ENCODE peak calls at places on chromosomes 2 and 18, in ten cellular contexts. W, U, P, Q, I, Y, E, F, G and B are unnamed samples.

GRCh38 chr2:99066075-99066557 is 75.4 kb upstream of the C2orf15 start:
- DNase-seq in F (peak; percentile 73), Y (no peak), P (no peak), U (no peak), W (no peak), E (no peak), Q (peak; percentile 26), G (no peak), I (peak; percentile 60), B (peak; percentile 40)

GRCh38 chr2:229780856-229781773 is 66.8 kb upstream of the DNER start:
- DNase-seq in P (no peak), Y (no peak), W (no peak), E (no peak), U (no peak), F (peak; percentile 65), I (peak; percentile 45), G (no peak), Q (peak; percentile 49), B (peak; percentile 56)

GRCh38 chr2:210003394-210003793 is 956 bp downstream of the RPE start:
- DNase-seq in I (no peak), Q (no peak), U (no peak), F (no peak), E (no peak), G (no peak), Y (no peak), W (no peak), P (no peak), B (peak; percentile 18)

GRCh38 chr2:216221806-216222205 is 112.7 kb downstream of the XRCC5 start:
- DNase-seq in F (peak; percentile 65), E (no peak), W (no peak), P (no peak), Q (no peak), U (no peak), Y (no peak), I (no peak), G (no peak), B (no peak)

GRCh38 chr2:230358305-230358704 is 31.3 kb downstream of the SP140L start:
- DNase-seq in Y (no peak), P (no peak), I (no peak), E (no peak), U (no peak), Q (no peak), G (no peak), W (no peak), F (peak; percentile 62), B (no peak)

GRCh38 chr2:157948856-157949255 is 72.7 kb upstream of the ACVR1 start:
- DNase-seq in G (no peak), W (no peak), E (no peak), P (no peak), F (no peak), Q (no peak), Y (no peak), I (no peak), U (no peak), B (no peak)

GRCh38 chr2:72770879-72771461 is 54.9 kb downstream of the EXOC6B start:
- DNase-seq in I (peak; percentile 82), Y (no peak), U (no peak), P (no peak), E (no peak), G (peak; percentile 72), W (no peak), F (peak; percentile 76), Q (peak; percentile 56), B (peak; percentile 83)

GRCh38 chr2:101516833-101517690 is 42.1 kb upstream of the RFX8 start:
- DNase-seq in P (no peak), E (no peak), I (peak; percentile 93), F (peak; percentile 99), Y (no peak), Q (no peak), U (peak; percentile 82), G (no peak), W (no peak), B (peak; percentile 61)

GRCh38 chr18:25373443-25373842 is 21.5 kb upstream of the ZNF521 start:
- DNase-seq in G (no peak), W (no peak), U (no peak), Y (no peak), P (no peak), Q (no peak), E (no peak), I (no peak), F (no peak), B (peak; percentile 42)

GRCh38 chr2:32064021-32064678 is 794 bp downstream of the SPAST start:
- DNase-seq in U (no peak), E (peak; percentile 31), G (peak; percentile 67), W (no peak), Y (no peak), F (no peak), Q (peak; percentile 55), I (peak; percentile 18), P (no peak), B (peak; percentile 6)

GRCh38 chr2:32061430-32061829 is 1.9 kb upstream of the SPAST start:
- DNase-seq in E (no peak), P (no peak), I (no peak), Y (no peak), F (no peak), Q (no peak), W (no peak), U (no peak), G (no peak), B (no peak)

GRCh38 chr2:32064713-32065112 is 1.4 kb downstream of the SPAST start:
- DNase-seq in I (no peak), U (no peak), Q (no peak), W (no peak), G (no peak), F (no peak), P (no peak), Y (no peak), E (no peak), B (no peak)

GRCh38 chr2:32061973-32062861 is 1.1 kb upstream of the SPAST start:
- DNase-seq in U (no peak), G (peak; percentile 78), P (no peak), W (no peak), F (peak; percentile 77), Y (no peak), I (no peak), E (peak; percentile 55), Q (peak; percentile 50), B (peak; percentile 44)

DNA sequence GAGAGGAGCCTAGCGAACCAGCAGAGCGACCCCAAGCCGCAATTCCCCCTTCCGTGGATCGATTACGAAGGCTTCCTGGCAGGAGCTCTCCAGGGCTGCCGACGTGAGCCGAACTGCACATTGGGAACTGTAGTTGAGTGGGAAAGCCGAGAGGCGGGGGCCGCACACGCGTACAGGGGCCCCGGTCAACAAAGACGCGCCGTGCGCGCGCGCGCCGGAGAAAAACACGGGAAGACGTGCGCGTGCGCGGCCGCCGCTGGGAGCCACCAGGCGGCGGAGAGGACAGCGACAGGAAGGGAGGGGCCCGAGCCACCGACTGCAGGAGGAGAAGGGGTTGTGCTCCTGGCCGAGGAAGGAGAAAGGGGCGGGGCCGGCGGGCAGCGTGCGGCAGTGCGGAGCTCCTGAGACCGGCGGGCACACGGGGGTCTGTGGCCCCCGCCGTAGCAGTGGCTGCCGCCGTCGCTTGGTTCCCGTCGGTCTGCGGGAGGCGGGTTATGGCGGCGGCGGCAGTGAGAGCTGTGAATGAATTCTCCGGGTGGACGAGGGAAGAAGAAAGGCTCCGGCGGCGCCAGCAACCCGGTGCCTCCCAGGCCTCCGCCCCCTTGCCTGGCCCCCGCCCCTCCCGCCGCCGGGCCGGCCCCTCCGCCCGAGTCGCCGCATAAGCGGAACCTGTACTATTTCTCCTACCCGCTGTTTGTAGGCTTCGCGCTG is at the start of gene SPAST:
- DNase-seq in Y (peak; percentile 99), U (peak; percentile 84), W (peak; percentile 97), E (peak; percentile 99), G (peak; percentile 98), F (peak; percentile 93), Q (peak; percentile 99), I (peak; percentile 99), P (peak; percentile 99), B (peak; percentile 96)
- TF ChIP-seq CTCF in Y (peak; percentile 49), U (peak; percentile 30), W (peak; percentile 67), E (peak; percentile 39), G (peak; percentile 66), F (no peak), Q (peak; percentile 45), I (peak; percentile 32), P (peak; percentile 46), B (peak; percentile 45)

GRCh38 chr2:211055438-211055837 is 499.0 kb downstream of the CPS1 start:
- DNase-seq in P (no peak), Q (no peak), W (no peak), I (peak; percentile 28), Y (no peak), F (no peak), E (peak; percentile 36), G (no peak), U (no peak), B (no peak)
- TF ChIP-seq CTCF in P (no peak), Q (peak; percentile 42), W (no peak), I (peak; percentile 16), Y (no peak), F (peak; percentile 15), E (peak; percentile 67), G (no peak), U (peak; percentile 20), B (no peak)

GRCh38 chr2:227630322-227630721 is 13.0 kb downstream of the SCYGR4 start:
- DNase-seq in Q (no peak), Y (no peak), E (no peak), P (no peak), G (no peak), W (no peak), U (no peak), F (no peak), I (no peak), B (no peak)
- TF ChIP-seq CTCF in Q (no peak), Y (no peak), E (no peak), P (no peak), G (no peak), W (no peak), U (no peak), F (no peak), I (no peak), B (no peak)

GRCh38 chr18:48408111-48408726 is 964 bp downstream of the ZBTB7C start:
- DNase-seq in G (no peak), U (no peak), Q (peak; percentile 37), E (no peak), F (no peak), P (no peak), Y (no peak), I (no peak), W (no peak), B (no peak)
- TF ChIP-seq CTCF in G (no peak), U (no peak), Q (no peak), E (no peak), F (no peak), P (no peak), Y (no peak), I (no peak), W (no peak), B (no peak)

DNA sequence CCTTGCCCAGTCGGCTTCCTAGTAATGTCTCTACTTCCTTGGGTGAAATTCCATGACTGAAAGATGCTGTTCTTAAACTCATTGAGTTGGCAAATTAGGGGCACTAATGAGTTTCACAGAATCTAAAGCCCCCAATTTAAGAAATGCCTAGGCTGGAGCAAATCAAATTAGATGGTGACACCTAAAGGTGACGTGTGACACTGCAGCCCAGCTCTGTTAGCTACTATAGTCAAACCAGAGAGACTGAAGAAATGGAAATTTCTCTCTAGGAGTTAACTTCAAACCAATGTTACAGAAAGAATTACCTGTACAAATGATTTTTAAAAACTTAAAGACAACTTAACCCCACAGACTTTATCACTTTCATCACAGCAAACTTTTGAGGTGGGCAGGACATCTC is 37.2 kb downstream of the LCT start:
- DNase-seq in G (no peak), W (no peak), Y (no peak), Q (no peak), I (peak; percentile 11), F (no peak), P (no peak), E (no peak), U (no peak), B (no peak)
- TF ChIP-seq CTCF in G (no peak), W (no peak), Y (no peak), Q (no peak), I (no peak), F (peak; percentile 7), P (no peak), E (peak; percentile 42), U (peak; percentile 2), B (no peak)